ENCODE peak calls at places on chromosome 6, in four cellular contexts. S is HepG2, P is K562, N is GM12878. R is an unnamed sample.

GRCh38 chr6:53233309-53233708 is 84.7 kb upstream of the GCM1 start:
- DNase-seq in N (no peak), P (peak), S (no peak), R (no peak)

GRCh38 chr6:48109902-48110301 is 1.1 kb downstream of the PTCHD4 start:
- DNase-seq in S (peak), N (no peak), P (no peak), R (no peak)

GRCh38 chr6:14187408-14187807 is 69.8 kb downstream of the CD83 start:
- DNase-seq in P (no peak), S (no peak), N (no peak), R (no peak)

GRCh38 chr6:5525209-5525608 is 263.9 kb downstream of the FARS2 start:
- DNase-seq in S (no peak), P (no peak), N (no peak), R (no peak)

GRCh38 chr6:151992091-151992490 is 184.6 kb downstream of the ESR1 start:
- DNase-seq in N (no peak), P (no peak), S (no peak), R (no peak)

GRCh38 chr6:42387336-42387735 is 64.4 kb downstream of the TRERF1 start:
- DNase-seq in N (no peak), P (no peak), S (no peak), R (no peak)

GRCh38 chr6:15709665-15710269 is 46.9 kb upstream of the DTNBP1 start:
- DNase-seq in N (no peak), S (no peak), P (no peak), R (no peak)

GRCh38 chr6:39188577-39188976 is 40.7 kb downstream of the KCNK5 start:
- DNase-seq in N (no peak), S (no peak), P (peak), R (no peak)

GRCh38 chr6:16345449-16346330 is 107.3 kb downstream of the GMPR start:
- DNase-seq in P (peak), N (no peak), S (peak), R (no peak)

GRCh38 chr6:10507298-10507697 is 13.9 kb upstream of the GCNT2 start:
- DNase-seq in P (no peak), S (no peak), N (no peak), R (no peak)

GRCh38 chr6:91860951-91861350 is 1274.1 kb upstream of the MAP3K7 start:
- DNase-seq in N (no peak), P (no peak), S (no peak), R (no peak)

GRCh38 chr6:85942844-85943243 is 300.2 kb upstream of the SYNCRIP start:
- DNase-seq in S (no peak), N (no peak), P (no peak), R (no peak)

GRCh38 chr6:152087096-152087495 is 279.6 kb downstream of the ESR1 start:
- DNase-seq in N (no peak), S (no peak), P (no peak), R (no peak)

GRCh38 chr6:157596886-157597285 is 215.9 kb downstream of the ZDHHC14 start:
- DNase-seq in S (no peak), N (no peak), P (no peak), R (no peak)

GRCh38 chr6:4610256-4610655 is 165.9 kb upstream of the CDYL start:
- DNase-seq in S (no peak), P (no peak), N (no peak), R (no peak)

GRCh38 chr6:15501806-15502450 is 160.9 kb downstream of the DTNBP1 start:
- DNase-seq in N (no peak), S (no peak), P (no peak), R (no peak)

GRCh38 chr6:2558861-2559811 is 191.6 kb downstream of the MYLK4 start:
- DNase-seq in P (no peak), S (no peak), N (no peak), R (no peak)

GRCh38 chr6:15431762-15432495 is 186.1 kb downstream of the JARID2 start:
- DNase-seq in P (no peak), N (no peak), S (peak), R (no peak)

GRCh38 chr6:32188381-32189081 is 1.5 kb downstream of the PBX2 start:
- DNase-seq in N (no peak), P (peak), S (no peak), R (no peak)

GRCh38 chr6:32189742-32190053 is 304 bp downstream of the PBX2 start:
- DNase-seq in S (no peak), P (no peak), N (no peak), R (no peak)

GRCh38 chr6:32190054-32190945 is at the start of gene PBX2:
- DNase-seq in P (peak), S (peak), N (peak), R (peak)

GRCh38 chr6:32190946-32191677 is 1.1 kb upstream of the PBX2 start:
- DNase-seq in S (no peak), N (no peak), P (peak), R (no peak)

GRCh38 chr6:32189082-32189741 is 790 bp downstream of the PBX2 start:
- DNase-seq in S (no peak), P (peak), N (no peak), R (no peak)
- TF ChIP-seq USF2 in S (no peak), P (no peak), N (no peak), R (no peak)

DNA sequence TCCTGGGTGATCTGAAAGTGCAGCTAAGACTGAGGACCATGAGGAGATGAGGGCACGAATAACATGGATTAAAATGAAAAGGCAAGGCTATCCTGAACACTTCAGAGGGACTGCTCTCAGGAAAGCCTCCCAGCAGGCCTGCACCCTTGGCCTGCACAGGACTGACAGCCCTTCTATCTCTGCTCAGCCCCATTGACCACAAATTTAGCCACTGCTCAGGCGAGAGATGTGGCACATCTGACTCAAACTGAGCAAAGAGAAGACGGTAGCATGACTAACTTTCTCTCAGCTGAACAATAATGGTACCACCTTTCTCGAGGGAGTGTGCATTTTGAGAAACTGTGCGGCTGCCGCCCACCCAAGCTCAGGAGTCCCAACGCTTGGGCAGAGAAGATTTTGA is 257.5 kb downstream of the ADGB start:
- DNase-seq in N (no peak), S (no peak), P (no peak), R (no peak)
- TF ChIP-seq MAX in N (no peak), S (no peak), P (no peak), R (no peak)

DNA sequence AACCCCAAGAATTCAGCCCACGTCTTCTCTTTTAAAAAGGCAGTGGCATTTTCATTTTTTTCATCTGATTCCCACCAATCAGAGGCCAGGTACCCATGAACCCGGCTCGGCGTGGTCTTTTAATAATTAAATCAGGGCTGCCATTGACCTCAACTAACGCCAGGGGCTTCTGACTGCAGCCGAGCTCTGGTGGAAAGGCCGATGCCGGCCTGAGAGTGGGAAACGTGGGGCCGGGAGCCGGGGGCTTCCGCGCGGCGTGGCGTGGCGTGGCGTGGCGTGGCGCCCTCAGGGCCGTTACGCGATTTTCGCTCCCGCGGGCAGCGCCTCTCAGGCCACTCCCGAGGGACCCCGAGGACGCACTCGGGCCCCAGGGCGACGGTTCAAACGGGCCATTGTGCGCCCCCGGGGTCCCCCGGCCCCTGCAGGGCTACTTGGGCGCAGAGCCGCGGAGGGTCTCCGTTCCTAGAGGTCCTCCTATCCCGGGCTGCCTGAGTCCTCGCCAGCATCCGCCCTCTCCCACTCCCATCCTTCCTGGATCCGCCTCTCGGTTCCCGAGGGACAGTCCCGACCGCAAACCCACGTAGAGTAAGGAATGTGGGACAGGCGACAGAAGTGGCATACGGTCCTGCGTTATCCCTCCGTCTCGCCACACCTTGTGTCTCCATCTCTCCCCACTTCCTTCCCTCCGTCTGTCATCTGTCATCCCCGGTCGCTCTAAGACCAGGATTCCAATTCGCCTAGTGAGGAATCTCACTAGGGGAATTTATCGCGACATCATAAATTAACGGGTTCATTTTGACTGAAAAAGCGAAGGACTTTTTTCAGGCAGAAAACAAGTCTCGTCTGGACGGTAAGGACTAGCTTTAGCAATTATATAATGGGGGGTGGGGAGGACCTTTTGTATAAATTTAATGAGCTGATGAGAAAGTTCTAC is 876 bp upstream of the TBPL1 start:
- DNase-seq in S (peak), P (peak), N (no peak), R (peak)
- TF ChIP-seq TCF7 in S (no peak), P (no peak), N (no peak), R (no peak)

GRCh38 chr6:155100591-155100990 is 105.5 kb downstream of the TIAM2 start:
- DNase-seq in P (no peak), S (no peak), N (no peak), R (no peak)

GRCh38 chr6:155103816-155104366 is 108.8 kb downstream of the TIAM2 start:
- DNase-seq in P (no peak), N (no peak), S (no peak), R (no peak)

GRCh38 chr6:155100087-155100486 is 105.0 kb downstream of the TIAM2 start:
- DNase-seq in S (no peak), N (no peak), P (no peak), R (no peak)
- TF ChIP-seq USF2 in S (no peak), N (no peak), P (no peak), R (no peak)

GRCh38 chr6:168097221-168097620 is 18.2 kb upstream of the FRMD1 start:
- DNase-seq in N (no peak), P (no peak), S (no peak), R (no peak)

GRCh38 chr6:168095741-168096250 is 16.8 kb upstream of the FRMD1 start:
- DNase-seq in N (no peak), P (no peak), S (no peak), R (no peak)

GRCh38 chr6:168095171-168095691 is 16.2 kb upstream of the FRMD1 start:
- DNase-seq in P (no peak), N (no peak), S (no peak), R (no peak)

GRCh38 chr6:168097621-168098430 is 18.8 kb upstream of the FRMD1 start:
- DNase-seq in N (no peak), P (no peak), S (no peak), R (no peak)

DNA sequence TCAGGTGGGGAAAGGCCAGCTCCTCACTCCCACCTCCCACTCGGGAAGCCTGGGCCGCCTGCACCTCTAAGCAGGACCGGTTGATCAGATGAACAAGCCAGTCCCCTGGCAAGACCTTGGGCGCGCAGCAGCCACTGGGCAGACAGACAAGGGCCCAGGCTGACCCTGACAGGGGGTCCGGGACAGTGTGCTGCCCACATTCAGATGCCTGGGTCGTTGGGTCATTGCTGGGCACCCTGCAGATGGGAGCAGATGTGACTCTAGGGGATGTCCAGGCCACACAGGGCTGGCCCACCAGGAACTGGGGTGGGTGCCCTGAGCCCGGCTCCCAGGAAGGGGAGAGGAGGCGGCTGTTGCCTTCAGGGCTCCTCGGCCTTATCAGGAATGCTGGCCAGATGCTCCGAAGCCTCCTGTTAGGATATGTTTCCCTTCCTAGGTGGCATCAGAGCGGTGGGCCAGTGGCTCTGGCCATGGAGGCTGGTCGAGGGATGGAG is 17.3 kb upstream of the FRMD1 start:
- DNase-seq in N (no peak), P (no peak), S (no peak), R (no peak)
- TF ChIP-seq MAX in N (no peak), P (no peak), S (no peak), R (no peak)

GRCh38 chr6:110325197-110325596 is 33.0 kb downstream of the METTL24 start:
- DNase-seq in N (no peak), S (peak), P (no peak), R (no peak)
- TF ChIP-seq TCF7 in N (no peak), S (no peak), P (no peak), R (no peak)

GRCh38 chr6:142561511-142562265 is 259.9 kb downstream of the ADGRG6 start:
- DNase-seq in N (no peak), P (no peak), S (no peak), R (no peak)
- TF ChIP-seq USF2 in N (no peak), P (no peak), S (no peak), R (no peak)